ENCODE peak calls at places on chromosomes 4 and X, in eight cellular contexts. One of them, this sample, is unnamed. For H3K4me1, the result is how much of the 10 kb centered on the place peaks cover.

GRCh38 chrX:113551919-113552318 is 711.3 kb upstream of the AMOT start:
- DNase-seq in GM23338: no peak
- DNase-seq in right lobe of liver: no peak
- DNase-seq in sigmoid colon: no peak
- DNase-seq in tibial nerve: no peak
- DNase-seq in thoracic aorta: no peak
- DNase-seq in mammary epithelial cell: no peak
- DNase-seq in Caco-2: no peak
- DNase-seq in this sample: no peak

GRCh38 chr4:27005512-27006246 is 145.0 kb downstream of the STIM2 start:
- DNase-seq in GM23338: no peak
- DNase-seq in right lobe of liver: no peak
- DNase-seq in sigmoid colon: no peak
- DNase-seq in tibial nerve: no peak
- DNase-seq in thoracic aorta: no peak
- DNase-seq in mammary epithelial cell: peak
- DNase-seq in Caco-2: no peak
- DNase-seq in this sample: no peak

GRCh38 chr4:17327587-17327986 is 184.3 kb downstream of the QDPR start:
- DNase-seq in GM23338: no peak
- DNase-seq in right lobe of liver: no peak
- DNase-seq in sigmoid colon: no peak
- DNase-seq in tibial nerve: no peak
- DNase-seq in thoracic aorta: no peak
- DNase-seq in mammary epithelial cell: no peak
- DNase-seq in Caco-2: no peak
- DNase-seq in this sample: no peak

GRCh38 chrX:39336709-39337294 is 535.5 kb downstream of the MID1IP1 start:
- DNase-seq in GM23338: no peak
- DNase-seq in right lobe of liver: no peak
- DNase-seq in sigmoid colon: peak
- DNase-seq in tibial nerve: no peak
- DNase-seq in thoracic aorta: no peak
- DNase-seq in mammary epithelial cell: no peak
- DNase-seq in Caco-2: no peak
- DNase-seq in this sample: peak

GRCh38 chr4:167943872-167944505 is 148.3 kb upstream of the ANXA10 start:
- DNase-seq in GM23338: no peak
- DNase-seq in right lobe of liver: no peak
- DNase-seq in sigmoid colon: no peak
- DNase-seq in tibial nerve: no peak
- DNase-seq in thoracic aorta: no peak
- DNase-seq in mammary epithelial cell: peak
- DNase-seq in Caco-2: no peak
- DNase-seq in this sample: no peak

GRCh38 chr4:68874507-68874906 is 58.7 kb downstream of the UGT2B10 start:
- DNase-seq in GM23338: no peak
- DNase-seq in right lobe of liver: no peak
- DNase-seq in sigmoid colon: no peak
- DNase-seq in tibial nerve: no peak
- DNase-seq in thoracic aorta: no peak
- DNase-seq in mammary epithelial cell: peak
- DNase-seq in Caco-2: no peak
- DNase-seq in this sample: no peak

GRCh38 chrX:109886122-109886761 is 116.7 kb upstream of the TMEM164 start:
- DNase-seq in GM23338: peak
- DNase-seq in right lobe of liver: no peak
- DNase-seq in sigmoid colon: no peak
- DNase-seq in tibial nerve: no peak
- DNase-seq in thoracic aorta: no peak
- DNase-seq in mammary epithelial cell: peak
- DNase-seq in Caco-2: peak
- DNase-seq in this sample: peak

GRCh38 chr4:5124876-5125275 is 73.6 kb downstream of the STK32B start:
- DNase-seq in GM23338: no peak
- DNase-seq in right lobe of liver: no peak
- DNase-seq in sigmoid colon: no peak
- DNase-seq in tibial nerve: no peak
- DNase-seq in thoracic aorta: no peak
- DNase-seq in mammary epithelial cell: no peak
- DNase-seq in Caco-2: no peak
- DNase-seq in this sample: no peak

GRCh38 chrX:22758807-22759481 is 240.8 kb upstream of the DDX53 start:
- DNase-seq in GM23338: no peak
- DNase-seq in right lobe of liver: no peak
- DNase-seq in sigmoid colon: no peak
- DNase-seq in tibial nerve: no peak
- DNase-seq in thoracic aorta: no peak
- DNase-seq in mammary epithelial cell: no peak
- DNase-seq in Caco-2: no peak
- DNase-seq in this sample: no peak

GRCh38 chrX:22134681-22135080 is 102.6 kb downstream of the PHEX start:
- DNase-seq in GM23338: no peak
- DNase-seq in right lobe of liver: no peak
- DNase-seq in sigmoid colon: no peak
- DNase-seq in tibial nerve: no peak
- DNase-seq in thoracic aorta: no peak
- DNase-seq in mammary epithelial cell: peak
- DNase-seq in Caco-2: peak
- DNase-seq in this sample: no peak

GRCh38 chr4:140367738-140368137 is 5.7 kb upstream of the SCOC start:
- DNase-seq in GM23338: no peak
- DNase-seq in right lobe of liver: no peak
- DNase-seq in sigmoid colon: no peak
- DNase-seq in tibial nerve: no peak
- DNase-seq in thoracic aorta: no peak
- DNase-seq in mammary epithelial cell: peak
- DNase-seq in Caco-2: no peak
- DNase-seq in this sample: no peak

GRCh38 chrX:145821898-145822567 is 4.4 kb downstream of the SLITRK2 start:
- DNase-seq in GM23338: peak
- DNase-seq in right lobe of liver: no peak
- DNase-seq in sigmoid colon: no peak
- DNase-seq in tibial nerve: no peak
- DNase-seq in thoracic aorta: no peak
- DNase-seq in mammary epithelial cell: no peak
- DNase-seq in Caco-2: no peak
- DNase-seq in this sample: no peak

GRCh38 chr4:95693594-95693993 is 144.8 kb upstream of the UNC5C start:
- DNase-seq in GM23338: peak
- DNase-seq in right lobe of liver: no peak
- DNase-seq in sigmoid colon: no peak
- DNase-seq in tibial nerve: no peak
- DNase-seq in thoracic aorta: no peak
- DNase-seq in mammary epithelial cell: peak
- DNase-seq in Caco-2: peak
- DNase-seq in this sample: no peak

GRCh38 chrX:68199062-68199848 is 234.0 kb downstream of the OPHN1 start:
- DNase-seq in GM23338: no peak
- DNase-seq in right lobe of liver: no peak
- DNase-seq in sigmoid colon: no peak
- DNase-seq in tibial nerve: no peak
- DNase-seq in thoracic aorta: no peak
- DNase-seq in mammary epithelial cell: no peak
- DNase-seq in Caco-2: no peak
- DNase-seq in this sample: no peak

GRCh38 chrX:37745354-37745753 is 34.5 kb upstream of the CYBB start:
- DNase-seq in GM23338: peak
- DNase-seq in right lobe of liver: peak
- DNase-seq in sigmoid colon: peak
- DNase-seq in tibial nerve: peak
- DNase-seq in thoracic aorta: no peak
- DNase-seq in mammary epithelial cell: peak
- DNase-seq in Caco-2: peak
- DNase-seq in this sample: peak

GRCh38 chrX:24186483-24186882 is 37.0 kb downstream of the ZFX start:
- DNase-seq in GM23338: no peak
- DNase-seq in right lobe of liver: no peak
- DNase-seq in sigmoid colon: no peak
- DNase-seq in tibial nerve: no peak
- DNase-seq in thoracic aorta: no peak
- DNase-seq in mammary epithelial cell: no peak
- DNase-seq in Caco-2: no peak
- DNase-seq in this sample: no peak

GRCh38 chr4:55754754-55755350 is 64.7 kb upstream of the EXOC1L start:
- DNase-seq in GM23338: no peak
- DNase-seq in right lobe of liver: no peak
- DNase-seq in sigmoid colon: no peak
- DNase-seq in tibial nerve: no peak
- DNase-seq in thoracic aorta: no peak
- DNase-seq in mammary epithelial cell: peak
- DNase-seq in Caco-2: no peak
- DNase-seq in this sample: no peak

GRCh38 chrX:1387141-1387776 is 4.7 kb downstream of the SLC25A6 start:
- DNase-seq in GM23338: no peak
- DNase-seq in right lobe of liver: no peak
- DNase-seq in sigmoid colon: peak
- DNase-seq in tibial nerve: no peak
- DNase-seq in thoracic aorta: no peak
- DNase-seq in mammary epithelial cell: no peak
- DNase-seq in Caco-2: no peak
- DNase-seq in this sample: peak

GRCh38 chr4:142367326-142368188 is 478.5 kb downstream of the INPP4B start:
- DNase-seq in GM23338: no peak
- DNase-seq in right lobe of liver: no peak
- DNase-seq in sigmoid colon: no peak
- DNase-seq in tibial nerve: no peak
- DNase-seq in thoracic aorta: no peak
- DNase-seq in mammary epithelial cell: no peak
- DNase-seq in Caco-2: no peak
- DNase-seq in this sample: no peak

GRCh38 chr4:83205760-83206159 is 78.8 kb downstream of the COQ2 start:
- DNase-seq in GM23338: no peak
- DNase-seq in right lobe of liver: no peak
- DNase-seq in sigmoid colon: no peak
- DNase-seq in tibial nerve: no peak
- DNase-seq in thoracic aorta: no peak
- DNase-seq in mammary epithelial cell: no peak
- DNase-seq in Caco-2: no peak
- DNase-seq in this sample: no peak

GRCh38 chr4:83204731-83205130 is 79.9 kb downstream of the COQ2 start:
- DNase-seq in GM23338: no peak
- DNase-seq in right lobe of liver: no peak
- DNase-seq in sigmoid colon: no peak
- DNase-seq in tibial nerve: no peak
- DNase-seq in thoracic aorta: no peak
- DNase-seq in mammary epithelial cell: no peak
- DNase-seq in Caco-2: no peak
- DNase-seq in this sample: no peak

GRCh38 chr4:83208371-83208770 is 76.2 kb downstream of the COQ2 start:
- DNase-seq in GM23338: no peak
- DNase-seq in right lobe of liver: no peak
- DNase-seq in sigmoid colon: no peak
- DNase-seq in tibial nerve: no peak
- DNase-seq in thoracic aorta: no peak
- DNase-seq in mammary epithelial cell: no peak
- DNase-seq in Caco-2: no peak
- DNase-seq in this sample: no peak

GRCh38 chr4:83208776-83209365 is 75.7 kb downstream of the COQ2 start:
- DNase-seq in GM23338: no peak
- DNase-seq in right lobe of liver: no peak
- DNase-seq in sigmoid colon: no peak
- DNase-seq in tibial nerve: no peak
- DNase-seq in thoracic aorta: no peak
- DNase-seq in mammary epithelial cell: peak
- DNase-seq in Caco-2: no peak
- DNase-seq in this sample: no peak

GRCh38 chr4:83207497-83208105 is 77.0 kb downstream of the COQ2 start:
- DNase-seq in GM23338: peak
- DNase-seq in right lobe of liver: no peak
- DNase-seq in sigmoid colon: no peak
- DNase-seq in tibial nerve: no peak
- DNase-seq in thoracic aorta: no peak
- DNase-seq in mammary epithelial cell: peak
- DNase-seq in Caco-2: peak
- DNase-seq in this sample: no peak
- H3K4me1 ChIP-seq in GM23338: under half
- H3K4me1 ChIP-seq in right lobe of liver: under half
- H3K4me1 ChIP-seq in sigmoid colon: under half
- H3K4me1 ChIP-seq in tibial nerve: under half
- H3K4me1 ChIP-seq in thoracic aorta: under half
- H3K4me1 ChIP-seq in mammary epithelial cell: under half
- H3K4me1 ChIP-seq in Caco-2: under half
- H3K4me1 ChIP-seq in this sample: under half

GRCh38 chrX:107102980-107103379 is 15.6 kb downstream of the RBM41 start:
- DNase-seq in GM23338: no peak
- DNase-seq in right lobe of liver: no peak
- DNase-seq in sigmoid colon: no peak
- DNase-seq in tibial nerve: no peak
- DNase-seq in thoracic aorta: no peak
- DNase-seq in mammary epithelial cell: peak
- DNase-seq in Caco-2: peak
- DNase-seq in this sample: no peak
- TF ChIP-seq CTCF in GM23338: no peak
- TF ChIP-seq CTCF in right lobe of liver: peak
- TF ChIP-seq CTCF in sigmoid colon: no peak
- TF ChIP-seq CTCF in tibial nerve: no peak
- TF ChIP-seq CTCF in thoracic aorta: no peak
- TF ChIP-seq CTCF in mammary epithelial cell: peak
- TF ChIP-seq CTCF in Caco-2: peak
- TF ChIP-seq CTCF in this sample: no peak

GRCh38 chr4:81410695-81411094 is 61.0 kb downstream of the RASGEF1B start:
- DNase-seq in GM23338: no peak
- DNase-seq in right lobe of liver: no peak
- DNase-seq in sigmoid colon: no peak
- DNase-seq in tibial nerve: no peak
- DNase-seq in thoracic aorta: no peak
- DNase-seq in mammary epithelial cell: no peak
- DNase-seq in Caco-2: no peak
- DNase-seq in this sample: no peak

GRCh38 chr4:81407726-81408125 is 64.0 kb downstream of the RASGEF1B start:
- DNase-seq in GM23338: no peak
- DNase-seq in right lobe of liver: no peak
- DNase-seq in sigmoid colon: no peak
- DNase-seq in tibial nerve: no peak
- DNase-seq in thoracic aorta: no peak
- DNase-seq in mammary epithelial cell: peak
- DNase-seq in Caco-2: no peak
- DNase-seq in this sample: no peak

GRCh38 chr4:81408341-81408740 is 63.4 kb downstream of the RASGEF1B start:
- DNase-seq in GM23338: no peak
- DNase-seq in right lobe of liver: no peak
- DNase-seq in sigmoid colon: no peak
- DNase-seq in tibial nerve: no peak
- DNase-seq in thoracic aorta: no peak
- DNase-seq in mammary epithelial cell: no peak
- DNase-seq in Caco-2: no peak
- DNase-seq in this sample: no peak

GRCh38 chr4:81412941-81413488 is 58.7 kb downstream of the RASGEF1B start:
- DNase-seq in GM23338: no peak
- DNase-seq in right lobe of liver: no peak
- DNase-seq in sigmoid colon: no peak
- DNase-seq in tibial nerve: no peak
- DNase-seq in thoracic aorta: no peak
- DNase-seq in mammary epithelial cell: peak
- DNase-seq in Caco-2: no peak
- DNase-seq in this sample: no peak

GRCh38 chr4:81409836-81410235 is 61.9 kb downstream of the RASGEF1B start:
- DNase-seq in GM23338: no peak
- DNase-seq in right lobe of liver: no peak
- DNase-seq in sigmoid colon: no peak
- DNase-seq in tibial nerve: no peak
- DNase-seq in thoracic aorta: no peak
- DNase-seq in mammary epithelial cell: no peak
- DNase-seq in Caco-2: no peak
- DNase-seq in this sample: no peak
- H3K4me1 ChIP-seq in GM23338: under half
- H3K4me1 ChIP-seq in right lobe of liver: under half
- H3K4me1 ChIP-seq in sigmoid colon: under half
- H3K4me1 ChIP-seq in tibial nerve: under half
- H3K4me1 ChIP-seq in thoracic aorta: under half
- H3K4me1 ChIP-seq in mammary epithelial cell: under half
- H3K4me1 ChIP-seq in Caco-2: under half
- H3K4me1 ChIP-seq in this sample: under half

GRCh38 chr4:145936142-145937020 is 2.2 kb downstream of the ZNF827 start:
- DNase-seq in GM23338: peak
- DNase-seq in right lobe of liver: peak
- DNase-seq in sigmoid colon: peak
- DNase-seq in tibial nerve: no peak
- DNase-seq in thoracic aorta: no peak
- DNase-seq in mammary epithelial cell: peak
- DNase-seq in Caco-2: peak
- DNase-seq in this sample: peak
- TF ChIP-seq CTCF in GM23338: peak
- TF ChIP-seq CTCF in right lobe of liver: no peak
- TF ChIP-seq CTCF in sigmoid colon: no peak
- TF ChIP-seq CTCF in tibial nerve: peak
- TF ChIP-seq CTCF in thoracic aorta: peak
- TF ChIP-seq CTCF in mammary epithelial cell: peak
- TF ChIP-seq CTCF in Caco-2: peak
- TF ChIP-seq CTCF in this sample: peak

This sample was measured in tibial artery.